ENCODE peak calls at places on chromosome 3, in four cellular contexts. N is GM12878, B is K562, V is HepG2. X is an unnamed sample.

GRCh38 chr3:58563386-58564035 is 13.7 kb downstream of the FAM107A start:
- DNase-seq in N (no peak), B (no peak), V (peak; percentile 53), X (no peak)

GRCh38 chr3:64533565-64534317 is 154.1 kb downstream of the ADAMTS9 start:
- DNase-seq in N (peak; percentile 7), B (peak; percentile 63), V (peak; percentile 64), X (peak; percentile 83)

GRCh38 chr3:52688266-52688665 is 2.4 kb downstream of the GNL3 start:
- DNase-seq in N (no peak), B (no peak), V (no peak), X (no peak)

GRCh38 chr3:99859855-99860254 is 42.2 kb downstream of the CMSS1 start:
- DNase-seq in N (no peak), B (no peak), V (no peak), X (peak; percentile 36)

GRCh38 chr3:59558906-59559720 is 509.3 kb upstream of the CFAP20DC start:
- DNase-seq in N (no peak), B (no peak), V (no peak), X (no peak)

GRCh38 chr3:5078151-5078550 is 43.9 kb upstream of the ARL8B start:
- DNase-seq in N (no peak), B (no peak), V (no peak), X (peak; percentile 52)

GRCh38 chr3:106140471-106140870 is 271.7 kb upstream of the CBLB start:
- DNase-seq in N (no peak), B (no peak), V (no peak), X (no peak)

GRCh38 chr3:108131105-108131794 is 40.4 kb upstream of the CD47 start:
- DNase-seq in N (no peak), B (no peak), V (no peak), X (peak; percentile 37)

GRCh38 chr3:52422669-52423068 is 22.2 kb downstream of the SEMA3G start:
- DNase-seq in N (no peak), B (no peak), V (no peak), X (no peak)

GRCh38 chr3:37993067-37993809 is 2.7 kb downstream of the VILL start:
- DNase-seq in N (no peak), B (no peak), V (no peak), X (no peak)

GRCh38 chr3:197949191-197949766 is 711 bp upstream of the RPL35A start:
- DNase-seq in N (no peak), B (no peak), V (no peak), X (no peak)

GRCh38 chr3:171267089-171267488 is 193.1 kb downstream of the TNIK start:
- DNase-seq in N (no peak), B (no peak), V (no peak), X (no peak)

GRCh38 chr3:16200411-16200810 is 25.9 kb downstream of the GALNT15 start:
- DNase-seq in N (no peak), B (no peak), V (no peak), X (no peak)

GRCh38 chr3:197752107-197752506 is 2.4 kb downstream of the FYTTD1 start:
- DNase-seq in N (no peak), B (no peak), V (no peak), X (no peak)

GRCh38 chr3:49021813-49022720 is at the start of gene NDUFAF3:
- DNase-seq in N (peak; percentile 74), B (peak; percentile 74), V (peak; percentile 85), X (peak; percentile 63)

GRCh38 chr3:15284121-15284889 is 48.1 kb downstream of the SH3BP5 start:
- DNase-seq in N (no peak), B (no peak), V (no peak), X (no peak)

GRCh38 chr3:59424268-59425010 is 374.6 kb upstream of the CFAP20DC start:
- DNase-seq in N (no peak), B (no peak), V (no peak), X (no peak)

GRCh38 chr3:52004158-52004787 is 8.6 kb upstream of the RPL29 start:
- DNase-seq in N (no peak), B (no peak), V (peak; percentile 50), X (no peak)

GRCh38 chr3:59185586-59186381 is 136.0 kb upstream of the CFAP20DC start:
- DNase-seq in N (no peak), B (no peak), V (no peak), X (no peak)

GRCh38 chr3:149541091-149541491 is 66.6 kb downstream of the TM4SF4 start:
- DNase-seq in N (no peak), B (no peak), V (no peak), X (peak; percentile 78)

GRCh38 chr3:39707314-39707909 is 102.0 kb upstream of the MYRIP start:
- DNase-seq in N (no peak), B (peak; percentile 46), V (peak; percentile 13), X (peak; percentile 39)

GRCh38 chr3:138381413-138381901 is 33.1 kb downstream of the MRAS start:
- DNase-seq in N (no peak), B (no peak), V (no peak), X (no peak)

GRCh38 chr3:126267169-126267975 is 87.0 kb upstream of the ALDH1L1 start:
- DNase-seq in N (no peak), B (no peak), V (peak; percentile 88), X (peak; percentile 75)

GRCh38 chr3:129560931-129561594 is 18.1 kb downstream of the H1-8 start:
- DNase-seq in N (no peak), B (no peak), V (no peak), X (no peak)

GRCh38 chr3:82100378-82100777 is 338.9 kb upstream of the GBE1 start:
- DNase-seq in N (no peak), B (no peak), V (peak; percentile 25), X (peak; percentile 5)

GRCh38 chr3:122458992-122459391 is 43.1 kb upstream of the WDR5B start:
- DNase-seq in N (no peak), B (no peak), V (no peak), X (peak; percentile 62)

GRCh38 chr3:61629442-61629841 is 68.1 kb downstream of the PTPRG start:
- DNase-seq in N (no peak), B (no peak), V (no peak), X (no peak)

GRCh38 chr3:61625429-61625828 is 64.1 kb downstream of the PTPRG start:
- DNase-seq in N (no peak), B (no peak), V (no peak), X (no peak)

GRCh38 chr3:61626484-61626883 is 65.1 kb downstream of the PTPRG start:
- DNase-seq in N (no peak), B (no peak), V (no peak), X (no peak)

GRCh38 chr3:61628636-61629035 is 67.3 kb downstream of the PTPRG start:
- DNase-seq in N (no peak), B (no peak), V (no peak), X (no peak)

DNA sequence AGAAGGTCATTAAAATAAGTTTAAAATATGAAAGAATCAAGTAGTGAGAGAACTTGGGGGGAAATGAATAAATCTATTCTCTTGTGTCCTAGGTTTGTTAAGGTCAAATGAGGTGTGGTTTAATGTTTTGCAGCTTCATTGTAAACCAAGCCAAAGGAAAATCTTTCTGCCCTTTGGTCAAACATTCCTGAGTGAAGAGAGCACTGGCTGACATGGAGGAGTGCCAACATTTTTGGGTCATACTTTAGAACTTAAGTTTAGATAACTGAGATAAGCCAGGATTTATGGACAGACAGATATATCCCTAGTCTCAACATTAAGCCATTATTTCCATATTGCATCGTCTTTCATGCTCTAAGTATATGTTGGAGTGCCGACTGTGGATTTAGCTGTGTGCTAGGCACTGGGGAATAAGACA is 66.4 kb downstream of the PTPRG start:
- DNase-seq in N (no peak), B (no peak), V (peak; percentile 95), X (peak; percentile 68)
- TF ChIP-seq CHD4 in N (no peak), B (no peak), V (no peak), X (no peak)

GRCh38 chr3:173395412-173396181 is 1.9 kb upstream of the NLGN1 start:
- DNase-seq in N (no peak), B (peak; percentile 8), V (no peak), X (no peak)
- H3K27ac ChIP-seq in N (no peak overlapping the region), B (no peak overlapping the region), V (no peak overlapping the region), X (no peak overlapping the region)

GRCh38 chr3:7461202-7461825 is 600.4 kb downstream of the GRM7 start:
- DNase-seq in N (no peak), B (no peak), V (no peak), X (no peak)
- TF ChIP-seq CHD4 in N (no peak), B (no peak), V (no peak), X (no peak)

GRCh38 chr3:125039041-125039896 is 16.5 kb downstream of the HEG1 start:
- DNase-seq in N (no peak), B (no peak), V (no peak), X (no peak)
- H3K27ac ChIP-seq in N (no peak overlapping the region), B (no peak overlapping the region), V (no peak overlapping the region), X (no peak overlapping the region)

GRCh38 chr3:192570757-192571156 is 156.6 kb downstream of the FGF12 start:
- DNase-seq in N (no peak), B (no peak), V (no peak), X (no peak)
- TF ChIP-seq CHD4 in N (no peak), B (no peak), V (no peak), X (no peak)

DNA sequence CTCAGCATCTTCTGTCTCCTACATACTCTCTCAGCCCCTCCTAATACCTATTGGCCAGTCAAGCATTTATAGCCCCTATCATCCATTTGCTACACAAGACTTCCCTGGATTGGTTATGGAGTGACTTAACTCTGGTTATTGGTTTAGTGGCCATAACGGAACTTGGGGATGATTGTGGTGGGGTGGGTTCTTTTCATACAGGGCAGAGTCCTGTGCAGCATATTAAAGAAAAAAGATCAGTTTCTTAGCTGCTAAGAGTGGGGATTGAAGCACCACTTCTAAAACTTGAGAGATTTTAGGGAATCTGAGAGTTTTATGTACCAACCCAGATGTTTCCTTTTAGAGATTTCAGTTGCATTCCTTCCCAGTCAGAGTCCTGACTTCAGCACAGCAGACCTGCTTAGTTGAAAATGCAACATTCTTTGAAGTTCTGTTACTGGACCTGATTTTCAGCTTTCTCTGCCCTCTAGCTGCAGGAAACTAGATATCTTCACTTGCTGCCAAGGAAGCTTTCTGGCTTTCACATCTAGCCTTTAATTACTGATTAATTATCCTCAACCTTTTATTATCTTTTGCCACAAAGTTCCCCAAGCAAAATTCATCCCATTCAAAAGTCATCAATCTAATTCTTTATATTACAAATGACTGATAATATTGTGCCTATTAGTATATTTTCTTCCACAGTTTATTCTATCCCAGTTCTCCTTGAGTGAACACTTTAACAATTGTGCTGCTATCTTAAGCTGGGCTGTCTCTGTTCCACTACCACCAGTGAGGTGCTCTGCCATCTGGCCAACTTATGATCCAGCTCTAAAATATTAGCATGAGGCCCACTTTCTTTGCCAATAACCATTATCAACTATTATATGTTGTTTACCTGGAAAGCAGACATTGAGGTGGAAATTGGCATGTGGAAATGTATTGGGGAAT is 906.0 kb upstream of the ALCAM start:
- DNase-seq in N (peak; percentile 8), B (no peak), V (no peak), X (no peak)
- H3K27ac ChIP-seq in N (no peak overlapping the region), B (no peak overlapping the region), V (no peak overlapping the region), X (no peak overlapping the region)

GRCh38 chr3:21859124-21859781 is 108.2 kb upstream of the ZNF385D start:
- DNase-seq in N (no peak), B (no peak), V (no peak), X (no peak)
- TF ChIP-seq CHD4 in N (no peak), B (no peak), V (no peak), X (no peak)

DNA sequence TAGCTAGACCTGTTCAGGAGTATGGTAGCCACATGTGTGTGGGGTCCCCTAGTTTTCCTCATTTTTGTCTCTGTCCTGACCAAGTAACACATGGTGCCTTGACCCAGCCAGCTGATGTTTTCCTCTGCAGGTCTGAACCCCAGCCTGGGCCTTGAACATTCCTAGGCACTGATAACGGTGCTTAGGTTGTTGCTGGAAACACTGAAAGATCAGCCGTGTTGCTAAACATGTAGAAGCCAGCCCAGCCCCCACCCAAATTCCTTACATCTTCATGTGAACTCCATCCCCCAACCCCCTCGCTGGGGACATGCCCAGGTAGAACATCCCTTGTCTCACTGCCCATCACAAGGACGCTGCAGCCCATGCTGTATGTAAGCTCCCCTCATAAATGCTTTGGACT is 18.7 kb downstream of the RTP3 start:
- DNase-seq in N (no peak), B (no peak), V (no peak), X (no peak)
- H3K27ac ChIP-seq in N (no peak overlapping the region), B (no peak overlapping the region), V (no peak overlapping the region), X (no peak overlapping the region)